ENCODE peak calls at places on chromosomes 3 and 15, in nine cellular contexts. E is AG09309, X is type B pancreatic cell, U is GM06990, M is psoas muscle, G is cardiac muscle cell, T is PC-9, A is lower lobe of right lung, L is AG04449. S is an unnamed sample.
A peak's percentile ranks its signal among the peaks of the same experiment; 100 is the strongest.

GRCh38 chr15:83971967-83972366 is 263.6 kb upstream of the GOLGA6L4 start:
- DNase-seq in L (no peak), X (no peak), E (no peak), G (peak; percentile 34), M (no peak), T (no peak), U (no peak), A (no peak), S (no peak)

GRCh38 chr3:95154775-95155174 is 1091.9 kb downstream of the NSUN3 start:
- DNase-seq in G (no peak), X (no peak), U (no peak), T (peak; percentile 81), L (no peak), M (no peak), E (no peak), A (no peak), S (no peak)

GRCh38 chr15:57541805-57542504 is 49.7 kb upstream of the MYZAP start:
- DNase-seq in G (peak; percentile 86), E (no peak), X (no peak), T (no peak), U (no peak), A (peak; percentile 64), M (peak; percentile 83), L (no peak), S (peak; percentile 91)

GRCh38 chr3:69385723-69386483 is at the start of gene FRMD4B:
- DNase-seq in T (no peak), M (peak; percentile 83), L (no peak), X (peak; percentile 73), G (peak; percentile 18), U (peak; percentile 42), A (peak; percentile 93), E (no peak), S (peak; percentile 80)

GRCh38 chr15:65310431-65311137 is 6.1 kb downstream of the RNU5B-1 start:
- DNase-seq in M (no peak), U (no peak), T (no peak), A (peak; percentile 36), E (no peak), L (no peak), G (peak; percentile 40), X (no peak), S (no peak)

GRCh38 chr3:36653095-36653494 is 111.3 kb downstream of the DCLK3 start:
- DNase-seq in U (no peak), T (no peak), E (no peak), G (no peak), M (no peak), X (no peak), A (no peak), L (no peak), S (no peak)

GRCh38 chr3:12897537-12898289 is 56.3 kb upstream of the RPL32 start:
- DNase-seq in L (no peak), A (peak; percentile 13), T (no peak), E (no peak), X (no peak), M (peak; percentile 30), U (no peak), G (no peak), S (no peak)

GRCh38 chr15:45167631-45168205 is 20.0 kb downstream of the SHF start:
- DNase-seq in X (no peak), A (no peak), T (no peak), L (no peak), M (no peak), U (no peak), E (no peak), G (no peak), S (no peak)

GRCh38 chr3:196159952-196160804 is 51.0 kb downstream of the ZDHHC19 start:
- DNase-seq in M (peak; percentile 48), T (peak; percentile 58), U (peak; percentile 74), X (no peak), A (peak; percentile 78), E (peak; percentile 58), G (peak; percentile 71), L (peak; percentile 26), S (no peak)

GRCh38 chr3:100761211-100761921 is 52.1 kb downstream of the TFG start:
- DNase-seq in E (no peak), M (no peak), U (no peak), X (no peak), G (no peak), A (no peak), T (no peak), L (no peak), S (no peak)

GRCh38 chr3:44326515-44326914 is 12.1 kb upstream of the TCAIM start:
- DNase-seq in L (no peak), X (no peak), E (no peak), U (no peak), T (no peak), G (no peak), M (no peak), A (no peak), S (no peak)

GRCh38 chr3:44326035-44326434 is 12.5 kb upstream of the TCAIM start:
- DNase-seq in M (no peak), G (peak; percentile 33), A (no peak), U (no peak), T (no peak), E (no peak), X (no peak), L (no peak), S (no peak)

GRCh38 chr3:44321335-44321734 is 17.2 kb upstream of the TCAIM start:
- DNase-seq in U (no peak), X (no peak), A (no peak), T (peak; percentile 64), E (no peak), L (no peak), G (no peak), M (no peak), S (no peak)

GRCh38 chr3:44318929-44319328 is 19.6 kb upstream of the TCAIM start:
- DNase-seq in A (no peak), T (no peak), E (no peak), L (no peak), G (no peak), U (no peak), M (no peak), X (no peak), S (no peak)

GRCh38 chr3:44323341-44323955 is 15.1 kb upstream of the TCAIM start:
- DNase-seq in U (no peak), E (peak; percentile 32), T (no peak), A (peak; percentile 52), X (no peak), G (peak; percentile 83), L (no peak), M (peak; percentile 64), S (peak; percentile 73)
- TF ChIP-seq CTCF in U (peak; percentile 83), E (peak; percentile 81), T (peak; percentile 79), A (peak; percentile 84), X (peak; percentile 90), G (peak; percentile 88), L (peak; percentile 65), M (peak; percentile 86), S (peak; percentile 81)

GRCh38 chr3:140972833-140973232 is 31.2 kb downstream of the SLC25A36 start:
- DNase-seq in A (no peak), M (no peak), E (peak; percentile 3), X (no peak), G (peak; percentile 35), U (no peak), L (no peak), T (no peak), S (no peak)
- TF ChIP-seq CTCF in A (peak; percentile 29), M (peak; percentile 38), E (peak; percentile 8), X (peak; percentile 67), G (peak; percentile 50), U (peak; percentile 49), L (peak; percentile 9), T (peak; percentile 67), S (no peak)

GRCh38 chr3:97278506-97278905 is 464.1 kb downstream of the EPHA6 start:
- DNase-seq in G (no peak), L (no peak), X (no peak), T (no peak), E (no peak), U (no peak), A (no peak), M (no peak), S (no peak)
- TF ChIP-seq CTCF in G (no peak), L (no peak), X (no peak), T (no peak), E (no peak), U (no peak), A (no peak), M (no peak), S (no peak)

DNA sequence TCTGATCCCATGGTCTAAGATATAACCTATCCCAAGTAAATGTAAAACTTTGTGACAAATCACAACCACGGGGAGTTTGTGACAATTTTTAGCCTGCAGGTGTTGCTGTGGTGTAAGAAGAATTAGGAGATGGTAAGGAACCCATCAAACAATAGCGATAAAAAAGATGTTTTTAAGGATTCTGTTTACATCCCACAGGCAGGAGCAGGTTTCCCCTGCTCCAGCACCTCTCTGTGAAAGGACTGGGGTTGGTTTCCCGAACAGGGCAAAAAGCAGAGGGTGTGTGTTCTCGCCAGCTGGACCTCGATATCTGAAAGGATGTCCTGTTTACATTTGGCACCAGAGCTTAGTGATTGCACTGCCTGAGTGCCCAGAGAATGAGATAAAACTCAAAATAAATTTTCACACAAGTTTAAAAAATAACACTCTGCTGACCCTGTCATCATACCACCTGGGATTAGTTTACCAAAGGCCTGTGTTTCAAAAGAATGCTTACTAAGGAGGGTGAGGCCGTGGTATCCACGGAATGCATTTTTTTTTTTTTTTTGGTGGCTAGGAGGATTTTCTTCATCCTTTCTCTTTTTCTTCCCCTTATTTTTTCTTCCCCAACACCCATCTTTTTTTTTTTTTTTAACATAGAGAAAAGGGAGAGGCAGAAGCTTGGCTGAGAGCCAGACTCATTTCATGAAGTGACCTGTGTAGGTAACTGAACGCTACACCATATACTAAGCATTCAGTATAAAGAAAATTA is 151.8 kb upstream of the DPH6 start:
- DNase-seq in M (no peak), G (peak; percentile 70), A (no peak), L (no peak), X (no peak), U (no peak), E (peak; percentile 45), T (peak; percentile 58), S (no peak)
- TF ChIP-seq CTCF in M (no peak), G (no peak), A (no peak), L (no peak), X (no peak), U (no peak), E (peak; percentile 12), T (no peak), S (peak; percentile 41)

GRCh38 chr3:141465221-141465620 is 21.6 kb upstream of the RASA2 start:
- DNase-seq in M (no peak), G (peak; percentile 38), T (no peak), A (no peak), L (no peak), X (no peak), E (no peak), U (no peak), S (no peak)
- TF ChIP-seq CTCF in M (no peak), G (peak; percentile 36), T (no peak), A (peak; percentile 10), L (peak; percentile 10), X (peak; percentile 32), E (no peak), U (no peak), S (no peak)

GRCh38 chr15:75185271-75186029 is 16.2 kb upstream of the C15orf39 start:
- DNase-seq in A (no peak), L (no peak), T (no peak), U (no peak), E (no peak), M (no peak), G (no peak), X (no peak), S (no peak)
- TF ChIP-seq CTCF in A (no peak), L (no peak), T (no peak), U (no peak), E (no peak), M (no peak), G (no peak), X (no peak), S (no peak)